ENCODE peak calls at places on chromosomes 11 and 22, in nine cellular contexts. One of them, this sample, is unnamed. For H3K4me1, the result is how much of the 10 kb centered on the place peaks cover.

GRCh38 chr11:92843455-92843854 is 126.0 kb upstream of the MTNR1B start:
- DNase-seq in ovary: no peak
- DNase-seq in mucosa of descending colon: no peak
- DNase-seq in right cardiac atrium: no peak
- DNase-seq in mesenchymal stem cell: no peak
- DNase-seq in CD4-positive, CD25-positive, alpha-beta regulatory T cell: no peak
- DNase-seq in PC-3: no peak
- DNase-seq in tibial artery: no peak
- DNase-seq in neuronal stem cell: no peak
- DNase-seq in this sample: no peak

GRCh38 chr22:25072406-25072805 is 119.9 kb downstream of the KIAA1671 start:
- DNase-seq in ovary: no peak
- DNase-seq in mucosa of descending colon: no peak
- DNase-seq in right cardiac atrium: no peak
- DNase-seq in mesenchymal stem cell: no peak
- DNase-seq in CD4-positive, CD25-positive, alpha-beta regulatory T cell: no peak
- DNase-seq in PC-3: no peak
- DNase-seq in tibial artery: no peak
- DNase-seq in neuronal stem cell: no peak
- DNase-seq in this sample: no peak

GRCh38 chr11:1140642-1141490 is 16.9 kb upstream of the MUC5AC start:
- DNase-seq in ovary: no peak
- DNase-seq in mucosa of descending colon: no peak
- DNase-seq in right cardiac atrium: no peak
- DNase-seq in mesenchymal stem cell: no peak
- DNase-seq in CD4-positive, CD25-positive, alpha-beta regulatory T cell: no peak
- DNase-seq in PC-3: no peak
- DNase-seq in tibial artery: peak
- DNase-seq in neuronal stem cell: no peak
- DNase-seq in this sample: no peak

GRCh38 chr11:128942272-128942612 is 429 bp downstream of the TP53AIP1 start:
- DNase-seq in ovary: no peak
- DNase-seq in mucosa of descending colon: no peak
- DNase-seq in right cardiac atrium: no peak
- DNase-seq in mesenchymal stem cell: no peak
- DNase-seq in CD4-positive, CD25-positive, alpha-beta regulatory T cell: no peak
- DNase-seq in PC-3: no peak
- DNase-seq in tibial artery: no peak
- DNase-seq in neuronal stem cell: no peak
- DNase-seq in this sample: no peak

GRCh38 chr11:45180158-45180887 is 33.9 kb downstream of the PRDM11 start:
- DNase-seq in ovary: peak
- DNase-seq in mucosa of descending colon: peak
- DNase-seq in right cardiac atrium: peak
- DNase-seq in mesenchymal stem cell: peak
- DNase-seq in CD4-positive, CD25-positive, alpha-beta regulatory T cell: no peak
- DNase-seq in PC-3: peak
- DNase-seq in tibial artery: peak
- DNase-seq in neuronal stem cell: peak
- DNase-seq in this sample: peak

GRCh38 chr11:76700177-76701100 is 29.9 kb upstream of the LRRC32 start:
- DNase-seq in ovary: no peak
- DNase-seq in mucosa of descending colon: no peak
- DNase-seq in right cardiac atrium: no peak
- DNase-seq in mesenchymal stem cell: peak
- DNase-seq in CD4-positive, CD25-positive, alpha-beta regulatory T cell: no peak
- DNase-seq in PC-3: peak
- DNase-seq in tibial artery: no peak
- DNase-seq in neuronal stem cell: no peak
- DNase-seq in this sample: no peak

GRCh38 chr22:24925586-24926427 is 20.7 kb downstream of the LHFPL7 start:
- DNase-seq in ovary: no peak
- DNase-seq in mucosa of descending colon: no peak
- DNase-seq in right cardiac atrium: no peak
- DNase-seq in mesenchymal stem cell: no peak
- DNase-seq in CD4-positive, CD25-positive, alpha-beta regulatory T cell: no peak
- DNase-seq in PC-3: no peak
- DNase-seq in tibial artery: no peak
- DNase-seq in neuronal stem cell: no peak
- DNase-seq in this sample: no peak

GRCh38 chr22:36364255-36365019 is 23.3 kb downstream of the MYH9 start:
- DNase-seq in ovary: no peak
- DNase-seq in mucosa of descending colon: peak
- DNase-seq in right cardiac atrium: no peak
- DNase-seq in mesenchymal stem cell: peak
- DNase-seq in CD4-positive, CD25-positive, alpha-beta regulatory T cell: no peak
- DNase-seq in PC-3: no peak
- DNase-seq in tibial artery: no peak
- DNase-seq in neuronal stem cell: no peak
- DNase-seq in this sample: no peak

GRCh38 chr11:133922078-133922870 is 34.5 kb downstream of the IGSF9B start:
- DNase-seq in ovary: no peak
- DNase-seq in mucosa of descending colon: no peak
- DNase-seq in right cardiac atrium: no peak
- DNase-seq in mesenchymal stem cell: no peak
- DNase-seq in CD4-positive, CD25-positive, alpha-beta regulatory T cell: no peak
- DNase-seq in PC-3: no peak
- DNase-seq in tibial artery: no peak
- DNase-seq in neuronal stem cell: no peak
- DNase-seq in this sample: no peak

GRCh38 chr11:133921513-133921912 is 35.3 kb downstream of the IGSF9B start:
- DNase-seq in ovary: no peak
- DNase-seq in mucosa of descending colon: no peak
- DNase-seq in right cardiac atrium: no peak
- DNase-seq in mesenchymal stem cell: no peak
- DNase-seq in CD4-positive, CD25-positive, alpha-beta regulatory T cell: no peak
- DNase-seq in PC-3: no peak
- DNase-seq in tibial artery: no peak
- DNase-seq in neuronal stem cell: no peak
- DNase-seq in this sample: no peak

GRCh38 chr11:133925756-133926155 is 31.0 kb downstream of the IGSF9B start:
- DNase-seq in ovary: no peak
- DNase-seq in mucosa of descending colon: no peak
- DNase-seq in right cardiac atrium: no peak
- DNase-seq in mesenchymal stem cell: no peak
- DNase-seq in CD4-positive, CD25-positive, alpha-beta regulatory T cell: no peak
- DNase-seq in PC-3: no peak
- DNase-seq in tibial artery: no peak
- DNase-seq in neuronal stem cell: no peak
- DNase-seq in this sample: no peak

GRCh38 chr11:133926466-133927246 is 30.1 kb downstream of the IGSF9B start:
- DNase-seq in ovary: no peak
- DNase-seq in mucosa of descending colon: no peak
- DNase-seq in right cardiac atrium: no peak
- DNase-seq in mesenchymal stem cell: no peak
- DNase-seq in CD4-positive, CD25-positive, alpha-beta regulatory T cell: no peak
- DNase-seq in PC-3: no peak
- DNase-seq in tibial artery: no peak
- DNase-seq in neuronal stem cell: no peak
- DNase-seq in this sample: no peak

DNA sequence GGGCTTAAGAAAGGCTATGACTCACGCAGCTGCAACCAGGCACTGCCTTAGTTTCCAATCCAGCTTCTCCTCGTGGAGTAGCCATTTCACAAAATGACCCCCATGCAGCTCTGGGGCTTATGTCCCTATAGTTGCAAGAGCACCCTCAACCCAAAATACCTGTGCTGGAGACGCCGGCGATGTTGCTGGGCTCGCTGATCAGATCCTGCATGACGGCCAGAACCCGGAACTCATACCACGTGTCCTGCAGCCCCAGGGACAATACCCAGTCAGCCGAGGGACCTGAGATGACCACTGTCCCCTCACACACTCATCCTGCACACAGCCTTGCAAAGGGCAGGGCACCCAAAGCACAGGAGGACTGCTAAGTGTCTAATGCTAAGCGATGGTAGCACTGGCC is 32.1 kb downstream of the IGSF9B start:
- DNase-seq in ovary: no peak
- DNase-seq in mucosa of descending colon: no peak
- DNase-seq in right cardiac atrium: no peak
- DNase-seq in mesenchymal stem cell: no peak
- DNase-seq in CD4-positive, CD25-positive, alpha-beta regulatory T cell: no peak
- DNase-seq in PC-3: no peak
- DNase-seq in tibial artery: no peak
- DNase-seq in neuronal stem cell: no peak
- DNase-seq in this sample: no peak
- H3K4me1 ChIP-seq in ovary: under half
- H3K4me1 ChIP-seq in mucosa of descending colon: under half
- H3K4me1 ChIP-seq in right cardiac atrium: under half
- H3K4me1 ChIP-seq in mesenchymal stem cell: under half
- H3K4me1 ChIP-seq in CD4-positive, CD25-positive, alpha-beta regulatory T cell: under half
- H3K4me1 ChIP-seq in PC-3: under half
- H3K4me1 ChIP-seq in tibial artery: under half
- H3K4me1 ChIP-seq in neuronal stem cell: under half
- H3K4me1 ChIP-seq in this sample: under half

DNA sequence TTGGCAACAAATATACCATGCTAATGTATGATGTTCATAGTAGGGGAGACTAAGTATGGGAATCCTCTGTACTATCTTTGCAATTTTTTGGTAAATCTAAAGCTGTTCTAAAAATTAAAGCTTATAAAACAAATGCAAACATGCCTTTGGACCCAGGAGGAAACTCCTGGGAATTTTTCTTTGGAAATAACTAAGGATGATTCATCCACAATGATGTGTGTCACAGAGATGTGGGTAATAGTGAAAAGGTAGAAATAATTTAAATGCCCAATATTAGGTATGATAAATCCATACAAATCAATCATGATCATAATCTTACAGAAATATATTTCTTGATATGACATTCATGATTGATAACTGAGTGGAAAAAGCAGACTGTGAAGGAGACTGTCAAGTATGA is 135.8 kb downstream of the TRIM44 start:
- DNase-seq in ovary: no peak
- DNase-seq in mucosa of descending colon: no peak
- DNase-seq in right cardiac atrium: no peak
- DNase-seq in mesenchymal stem cell: peak
- DNase-seq in CD4-positive, CD25-positive, alpha-beta regulatory T cell: no peak
- DNase-seq in PC-3: peak
- DNase-seq in tibial artery: no peak
- DNase-seq in neuronal stem cell: no peak
- DNase-seq in this sample: no peak
- H3K4me1 ChIP-seq in ovary: under half
- H3K4me1 ChIP-seq in mucosa of descending colon: under half
- H3K4me1 ChIP-seq in right cardiac atrium: under half
- H3K4me1 ChIP-seq in mesenchymal stem cell: under half
- H3K4me1 ChIP-seq in CD4-positive, CD25-positive, alpha-beta regulatory T cell: under half
- H3K4me1 ChIP-seq in PC-3: half or more
- H3K4me1 ChIP-seq in tibial artery: under half
- H3K4me1 ChIP-seq in neuronal stem cell: under half
- H3K4me1 ChIP-seq in this sample: under half

GRCh38 chr22:17158568-17159503 is at the start of gene HDHD5:
- DNase-seq in ovary: peak
- DNase-seq in mucosa of descending colon: peak
- DNase-seq in right cardiac atrium: peak
- DNase-seq in mesenchymal stem cell: peak
- DNase-seq in CD4-positive, CD25-positive, alpha-beta regulatory T cell: peak
- DNase-seq in PC-3: peak
- DNase-seq in tibial artery: peak
- DNase-seq in neuronal stem cell: peak
- DNase-seq in this sample: peak

GRCh38 chr22:17157714-17158113 is 1.4 kb downstream of the HDHD5 start:
- DNase-seq in ovary: no peak
- DNase-seq in mucosa of descending colon: no peak
- DNase-seq in right cardiac atrium: no peak
- DNase-seq in mesenchymal stem cell: no peak
- DNase-seq in CD4-positive, CD25-positive, alpha-beta regulatory T cell: no peak
- DNase-seq in PC-3: no peak
- DNase-seq in tibial artery: no peak
- DNase-seq in neuronal stem cell: no peak
- DNase-seq in this sample: no peak

GRCh38 chr22:17155941-17156340 is 3.1 kb downstream of the HDHD5 start:
- DNase-seq in ovary: no peak
- DNase-seq in mucosa of descending colon: no peak
- DNase-seq in right cardiac atrium: no peak
- DNase-seq in mesenchymal stem cell: no peak
- DNase-seq in CD4-positive, CD25-positive, alpha-beta regulatory T cell: no peak
- DNase-seq in PC-3: no peak
- DNase-seq in tibial artery: no peak
- DNase-seq in neuronal stem cell: no peak
- DNase-seq in this sample: no peak

GRCh38 chr22:17159504-17159951 is 451 bp upstream of the HDHD5 start:
- DNase-seq in ovary: peak
- DNase-seq in mucosa of descending colon: peak
- DNase-seq in right cardiac atrium: peak
- DNase-seq in mesenchymal stem cell: peak
- DNase-seq in CD4-positive, CD25-positive, alpha-beta regulatory T cell: peak
- DNase-seq in PC-3: peak
- DNase-seq in tibial artery: no peak
- DNase-seq in neuronal stem cell: no peak
- DNase-seq in this sample: peak

DNA sequence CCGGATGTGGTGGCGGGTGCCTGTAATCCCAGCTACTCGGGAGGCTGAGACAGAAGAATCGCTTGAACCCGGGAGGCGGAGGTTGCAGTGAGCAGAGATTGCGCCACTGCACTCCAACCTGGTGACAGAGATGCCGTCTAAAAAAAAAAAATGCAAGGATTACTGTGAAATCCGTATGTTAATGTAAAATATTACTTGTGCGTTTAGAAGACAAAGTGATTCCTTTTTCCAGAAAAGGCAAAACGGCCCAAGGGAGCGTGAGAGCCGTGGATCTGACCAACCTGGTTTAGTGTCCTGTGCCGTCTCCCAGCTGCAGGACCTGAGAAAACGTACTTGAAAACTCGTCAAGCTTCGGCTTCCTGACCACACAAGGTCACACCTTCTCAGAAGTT is 905 bp downstream of the HDHD5 start:
- DNase-seq in ovary: no peak
- DNase-seq in mucosa of descending colon: no peak
- DNase-seq in right cardiac atrium: no peak
- DNase-seq in mesenchymal stem cell: no peak
- DNase-seq in CD4-positive, CD25-positive, alpha-beta regulatory T cell: no peak
- DNase-seq in PC-3: no peak
- DNase-seq in tibial artery: no peak
- DNase-seq in neuronal stem cell: no peak
- DNase-seq in this sample: no peak
- H3K4me1 ChIP-seq in ovary: under half
- H3K4me1 ChIP-seq in mucosa of descending colon: under half
- H3K4me1 ChIP-seq in right cardiac atrium: under half
- H3K4me1 ChIP-seq in mesenchymal stem cell: under half
- H3K4me1 ChIP-seq in CD4-positive, CD25-positive, alpha-beta regulatory T cell: under half
- H3K4me1 ChIP-seq in PC-3: under half
- H3K4me1 ChIP-seq in tibial artery: under half
- H3K4me1 ChIP-seq in neuronal stem cell: under half
- H3K4me1 ChIP-seq in this sample: under half

GRCh38 chr11:46675949-46676348 is 24.5 kb downstream of the ARHGAP1 start:
- DNase-seq in ovary: peak
- DNase-seq in mucosa of descending colon: no peak
- DNase-seq in right cardiac atrium: no peak
- DNase-seq in mesenchymal stem cell: no peak
- DNase-seq in CD4-positive, CD25-positive, alpha-beta regulatory T cell: no peak
- DNase-seq in PC-3: no peak
- DNase-seq in tibial artery: no peak
- DNase-seq in neuronal stem cell: no peak
- DNase-seq in this sample: no peak

GRCh38 chr11:46675288-46675851 is 25.0 kb downstream of the ARHGAP1 start:
- DNase-seq in ovary: no peak
- DNase-seq in mucosa of descending colon: no peak
- DNase-seq in right cardiac atrium: peak
- DNase-seq in mesenchymal stem cell: peak
- DNase-seq in CD4-positive, CD25-positive, alpha-beta regulatory T cell: no peak
- DNase-seq in PC-3: peak
- DNase-seq in tibial artery: peak
- DNase-seq in neuronal stem cell: no peak
- DNase-seq in this sample: peak

GRCh38 chr11:46676436-46677158 is 23.8 kb downstream of the ARHGAP1 start:
- DNase-seq in ovary: no peak
- DNase-seq in mucosa of descending colon: no peak
- DNase-seq in right cardiac atrium: no peak
- DNase-seq in mesenchymal stem cell: no peak
- DNase-seq in CD4-positive, CD25-positive, alpha-beta regulatory T cell: no peak
- DNase-seq in PC-3: no peak
- DNase-seq in tibial artery: no peak
- DNase-seq in neuronal stem cell: no peak
- DNase-seq in this sample: no peak

GRCh38 chr11:46673713-46674462 is 26.5 kb downstream of the ARHGAP1 start:
- DNase-seq in ovary: no peak
- DNase-seq in mucosa of descending colon: no peak
- DNase-seq in right cardiac atrium: no peak
- DNase-seq in mesenchymal stem cell: no peak
- DNase-seq in CD4-positive, CD25-positive, alpha-beta regulatory T cell: no peak
- DNase-seq in PC-3: no peak
- DNase-seq in tibial artery: peak
- DNase-seq in neuronal stem cell: no peak
- DNase-seq in this sample: no peak

GRCh38 chr11:46674463-46675287 is 25.7 kb downstream of the ARHGAP1 start:
- DNase-seq in ovary: no peak
- DNase-seq in mucosa of descending colon: no peak
- DNase-seq in right cardiac atrium: no peak
- DNase-seq in mesenchymal stem cell: no peak
- DNase-seq in CD4-positive, CD25-positive, alpha-beta regulatory T cell: no peak
- DNase-seq in PC-3: no peak
- DNase-seq in tibial artery: peak
- DNase-seq in neuronal stem cell: peak
- DNase-seq in this sample: peak
- H3K4me1 ChIP-seq in ovary: under half
- H3K4me1 ChIP-seq in mucosa of descending colon: under half
- H3K4me1 ChIP-seq in right cardiac atrium: under half
- H3K4me1 ChIP-seq in mesenchymal stem cell: under half
- H3K4me1 ChIP-seq in CD4-positive, CD25-positive, alpha-beta regulatory T cell: half or more
- H3K4me1 ChIP-seq in PC-3: under half
- H3K4me1 ChIP-seq in tibial artery: under half
- H3K4me1 ChIP-seq in neuronal stem cell: under half
- H3K4me1 ChIP-seq in this sample: under half